ENCODE peak calls at places on chromosomes 11 and 22, in seven cellular contexts. H, D, N, E, Q, J and T are unnamed samples.

GRCh38 chr22:46829140-46829891 is 66.9 kb downstream of the TBC1D22A start:
- DNase-seq in Q (no peak), H (peak), D (no peak), E (peak), J (peak), N (no peak), T (no peak)

GRCh38 chr11:105799263-105799662 is 189.4 kb downstream of the GRIA4 start:
- DNase-seq in N (no peak), Q (no peak), E (no peak), J (no peak), D (no peak), H (no peak), T (no peak)

GRCh38 chr22:20430641-20431519 is 6.7 kb downstream of the SCARF2 start:
- DNase-seq in D (peak), E (no peak), J (no peak), N (peak), H (no peak), Q (peak), T (peak)

GRCh38 chr11:1762537-1763302 is 1.0 kb downstream of the CTSD start:
- DNase-seq in H (no peak), J (peak), Q (peak), E (no peak), N (no peak), D (peak), T (peak)

GRCh38 chr11:128323381-128323780 is 264.0 kb downstream of the ETS1 start:
- DNase-seq in N (no peak), E (no peak), Q (no peak), J (no peak), D (no peak), H (no peak), T (no peak)

GRCh38 chr22:26887456-26887855 is 230.1 kb downstream of the MIAT start:
- DNase-seq in J (peak), H (peak), Q (no peak), E (peak), N (no peak), D (no peak), T (no peak)

GRCh38 chr11:57069942-57070341 is 81.2 kb downstream of the OR5AK2 start:
- DNase-seq in J (no peak), N (no peak), H (no peak), E (no peak), D (no peak), Q (no peak), T (no peak)

GRCh38 chr11:115623021-115623451 is 118.8 kb upstream of the CADM1 start:
- DNase-seq in J (peak), H (peak), E (peak), D (no peak), N (no peak), Q (no peak), T (no peak)

GRCh38 chr11:78420796-78421209 is 3.2 kb upstream of the GAB2 start:
- DNase-seq in N (no peak), Q (no peak), D (no peak), E (no peak), J (peak), H (peak), T (no peak)

GRCh38 chr22:20024225-20025087 is 3.5 kb downstream of the TANGO2 start:
- DNase-seq in D (no peak), N (no peak), E (no peak), H (no peak), Q (no peak), J (no peak), T (no peak)

GRCh38 chr22:29636751-29637150 is 33.3 kb downstream of the NF2 start:
- DNase-seq in D (no peak), H (peak), Q (no peak), E (no peak), J (no peak), N (no peak), T (no peak)

GRCh38 chr11:106879029-106879428 is 139.2 kb downstream of the GUCY1A2 start:
- DNase-seq in D (no peak), N (no peak), E (no peak), Q (peak), H (no peak), J (no peak), T (no peak)

GRCh38 chr22:41699264-41700104 is at the start of gene MEI1:
- DNase-seq in D (no peak), J (no peak), E (no peak), H (no peak), Q (no peak), N (no peak), T (no peak)

GRCh38 chr11:31233425-31233824 is 136.1 kb downstream of the DCDC1 start:
- DNase-seq in N (no peak), D (peak), H (no peak), E (no peak), J (no peak), Q (no peak), T (no peak)

GRCh38 chr11:102332611-102332994 is 14.4 kb upstream of the BIRC2 start:
- DNase-seq in N (no peak), H (no peak), E (no peak), J (no peak), Q (no peak), D (no peak), T (no peak)

GRCh38 chr22:50710886-50711285 is 27.1 kb upstream of the ACR start:
- DNase-seq in J (no peak), Q (no peak), N (no peak), H (no peak), E (no peak), D (no peak), T (no peak)

GRCh38 chr11:73866095-73866579 is 10.5 kb downstream of the COA4 start:
- DNase-seq in H (no peak), E (no peak), D (no peak), N (no peak), Q (no peak), J (peak), T (no peak)

GRCh38 chr11:9868641-9869040 is 204.8 kb downstream of the SWAP70 start:
- DNase-seq in H (no peak), D (no peak), E (no peak), J (no peak), Q (no peak), N (no peak), T (no peak)

GRCh38 chr11:35307221-35307621 is 112.1 kb downstream of the SLC1A2 start:
- DNase-seq in E (no peak), D (no peak), H (no peak), Q (no peak), J (no peak), N (no peak), T (no peak)

GRCh38 chr22:23878219-23878618 is 16.0 kb upstream of the MIF start:
- DNase-seq in N (no peak), Q (no peak), J (no peak), D (no peak), H (no peak), E (no peak), T (no peak)

GRCh38 chr11:103862049-103862826 is 174.2 kb upstream of the DDI1 start:
- DNase-seq in J (no peak), D (peak), H (no peak), N (no peak), E (no peak), Q (no peak), T (no peak)

GRCh38 chr11:117064275-117064674 is 34.0 kb downstream of the SIK3 start:
- DNase-seq in Q (no peak), H (no peak), E (no peak), J (peak), D (no peak), N (no peak), T (no peak)

GRCh38 chr11:134038897-134039470 is 29.9 kb upstream of the JAM3 start:
- DNase-seq in E (no peak), H (no peak), J (no peak), N (no peak), Q (no peak), D (no peak), T (no peak)

GRCh38 chr11:65442952-65443351 is 20.4 kb downstream of the NEAT1 start:
- DNase-seq in J (peak), Q (no peak), D (no peak), N (no peak), H (no peak), E (no peak), T (no peak)

GRCh38 chr11:11620251-11620965 is 1.4 kb downstream of the GALNT18 start:
- DNase-seq in D (peak), N (peak), Q (no peak), E (no peak), H (no peak), J (no peak), T (no peak)

GRCh38 chr22:29625090-29625825 is 21.8 kb downstream of the NF2 start:
- DNase-seq in H (peak), D (no peak), E (peak), Q (peak), N (peak), J (peak), T (peak)

GRCh38 chr11:96000064-96000463 is 76.2 kb upstream of the MTMR2 start:
- DNase-seq in J (no peak), E (no peak), D (peak), Q (peak), H (no peak), N (no peak), T (no peak)

GRCh38 chr22:21866821-21867527 is 471 bp downstream of the MAPK1 start:
- DNase-seq in Q (no peak), E (no peak), J (no peak), N (peak), H (no peak), D (no peak), T (no peak)

GRCh38 chr11:62857541-62857982 is 18.2 kb upstream of the WDR74 start:
- DNase-seq in N (no peak), D (no peak), E (no peak), J (no peak), Q (no peak), H (no peak), T (no peak)

GRCh38 chr11:117809236-117810055 is 12.4 kb upstream of the DSCAML1 start:
- DNase-seq in D (peak), N (peak), E (no peak), H (no peak), Q (no peak), J (peak), T (peak)

GRCh38 chr22:45929649-45930048 is 47.3 kb downstream of the WNT7B start:
- DNase-seq in D (no peak), J (no peak), N (no peak), H (no peak), Q (no peak), E (no peak), T (no peak)

GRCh38 chr22:49617866-49618688 is 209.6 kb downstream of the BRD1 start:
- DNase-seq in E (no peak), D (no peak), H (no peak), J (no peak), Q (no peak), N (no peak), T (no peak)

GRCh38 chr11:19713221-19714092 is 820 bp downstream of the NAV2 start:
- DNase-seq in H (no peak), Q (no peak), N (no peak), J (no peak), E (no peak), D (no peak), T (no peak)

GRCh38 chr11:64564947-64565889 is 25.8 kb upstream of the SLC22A12 start:
- DNase-seq in E (no peak), N (no peak), Q (no peak), J (no peak), H (no peak), D (no peak), T (no peak)

GRCh38 chr11:83523676-83524075 is 237.5 kb upstream of the CCDC90B start:
- DNase-seq in D (no peak), E (no peak), Q (no peak), H (no peak), J (peak), N (no peak), T (no peak)

GRCh38 chr11:2699531-2700414 is at the start of gene KCNQ1OT1:
- DNase-seq in Q (peak), N (peak), E (peak), H (peak), J (peak), D (peak), T (peak)

GRCh38 chr11:69463181-69463891 is 18.1 kb upstream of the LINC01488 start:
- DNase-seq in H (no peak), E (no peak), D (no peak), J (no peak), Q (no peak), N (no peak), T (no peak)

GRCh38 chr22:49996192-49996531 is 16.4 kb downstream of the IL17REL start:
- DNase-seq in N (no peak), J (no peak), H (no peak), D (no peak), E (no peak), Q (no peak), T (no peak)